ENCODE peak calls at places on chromosomes 11 and 22, in five cellular contexts. One of them, this sample, is unnamed.

GRCh38 chr22:37498289-37498909 is 12.2 kb upstream of the MFNG start:
- DNase-seq in H1: peak
- DNase-seq in AG04450: no peak
- DNase-seq in neural crest cell: peak
- DNase-seq in cardiac fibroblast: no peak
- DNase-seq in this sample: no peak

GRCh38 chr22:46783721-46784120 is 21.3 kb downstream of the TBC1D22A start:
- DNase-seq in H1: no peak
- DNase-seq in AG04450: no peak
- DNase-seq in neural crest cell: no peak
- DNase-seq in cardiac fibroblast: no peak
- DNase-seq in this sample: no peak

GRCh38 chr11:74845978-74846517 is 97.4 kb downstream of the RNF169 start:
- DNase-seq in H1: no peak
- DNase-seq in AG04450: no peak
- DNase-seq in neural crest cell: no peak
- DNase-seq in cardiac fibroblast: no peak
- DNase-seq in this sample: no peak

GRCh38 chr22:30564045-30564765 is 10.3 kb downstream of the GAL3ST1 start:
- DNase-seq in H1: no peak
- DNase-seq in AG04450: no peak
- DNase-seq in neural crest cell: no peak
- DNase-seq in cardiac fibroblast: no peak
- DNase-seq in this sample: no peak

GRCh38 chr11:10450451-10451398 is 4.3 kb upstream of the AMPD3 start:
- DNase-seq in H1: peak
- DNase-seq in AG04450: no peak
- DNase-seq in neural crest cell: peak
- DNase-seq in cardiac fibroblast: no peak
- DNase-seq in this sample: peak

GRCh38 chr22:48744283-48744641 is 1083.4 kb downstream of the BRD1 start:
- DNase-seq in H1: no peak
- DNase-seq in AG04450: no peak
- DNase-seq in neural crest cell: no peak
- DNase-seq in cardiac fibroblast: no peak
- DNase-seq in this sample: no peak

GRCh38 chr11:68312780-68313573 is 586 bp downstream of the LRP5 start:
- DNase-seq in H1: no peak
- DNase-seq in AG04450: no peak
- DNase-seq in neural crest cell: no peak
- DNase-seq in cardiac fibroblast: no peak
- DNase-seq in this sample: no peak

GRCh38 chr11:6249822-6250555 is 9.6 kb upstream of the CCKBR start:
- DNase-seq in H1: no peak
- DNase-seq in AG04450: peak
- DNase-seq in neural crest cell: no peak
- DNase-seq in cardiac fibroblast: peak
- DNase-seq in this sample: no peak

GRCh38 chr11:110984147-110984546 is 261.4 kb upstream of the POU2AF2 start:
- DNase-seq in H1: no peak
- DNase-seq in AG04450: peak
- DNase-seq in neural crest cell: no peak
- DNase-seq in cardiac fibroblast: peak
- DNase-seq in this sample: no peak

GRCh38 chr11:11532574-11532973 is 89.2 kb downstream of the GALNT18 start:
- DNase-seq in H1: no peak
- DNase-seq in AG04450: no peak
- DNase-seq in neural crest cell: no peak
- DNase-seq in cardiac fibroblast: no peak
- DNase-seq in this sample: no peak

GRCh38 chr11:67318239-67318555 is 14.9 kb downstream of the SSH3 start:
- DNase-seq in H1: no peak
- DNase-seq in AG04450: no peak
- DNase-seq in neural crest cell: no peak
- DNase-seq in cardiac fibroblast: no peak
- DNase-seq in this sample: no peak

GRCh38 chr11:8342821-8343681 is 79.4 kb upstream of the LMO1 start:
- DNase-seq in H1: no peak
- DNase-seq in AG04450: no peak
- DNase-seq in neural crest cell: no peak
- DNase-seq in cardiac fibroblast: no peak
- DNase-seq in this sample: no peak

GRCh38 chr11:94897330-94897768 is 76.0 kb downstream of the CWC15 start:
- DNase-seq in H1: peak
- DNase-seq in AG04450: no peak
- DNase-seq in neural crest cell: peak
- DNase-seq in cardiac fibroblast: peak
- DNase-seq in this sample: peak

GRCh38 chr11:76823481-76824028 is 37.2 kb upstream of the ACER3 start:
- DNase-seq in H1: peak
- DNase-seq in AG04450: no peak
- DNase-seq in neural crest cell: peak
- DNase-seq in cardiac fibroblast: peak
- DNase-seq in this sample: no peak

GRCh38 chr11:69080361-69080973 is 31.7 kb downstream of the TPCN2 start:
- DNase-seq in H1: no peak
- DNase-seq in AG04450: no peak
- DNase-seq in neural crest cell: no peak
- DNase-seq in cardiac fibroblast: peak
- DNase-seq in this sample: no peak

GRCh38 chr11:61293869-61294716 is 1.0 kb downstream of the VWCE start:
- DNase-seq in H1: peak
- DNase-seq in AG04450: no peak
- DNase-seq in neural crest cell: peak
- DNase-seq in cardiac fibroblast: peak
- DNase-seq in this sample: no peak

GRCh38 chr11:12075822-12076821 is 34.3 kb upstream of the MICAL2 start:
- DNase-seq in H1: no peak
- DNase-seq in AG04450: peak
- DNase-seq in neural crest cell: no peak
- DNase-seq in cardiac fibroblast: peak
- DNase-seq in this sample: no peak

GRCh38 chr11:61509058-61510029 is 795 bp downstream of the LRRC10B start:
- DNase-seq in H1: peak
- DNase-seq in AG04450: no peak
- DNase-seq in neural crest cell: peak
- DNase-seq in cardiac fibroblast: peak
- DNase-seq in this sample: peak

GRCh38 chr11:26483101-26483500 is 89.0 kb downstream of the MUC15 start:
- DNase-seq in H1: no peak
- DNase-seq in AG04450: no peak
- DNase-seq in neural crest cell: no peak
- DNase-seq in cardiac fibroblast: no peak
- DNase-seq in this sample: no peak

GRCh38 chr11:12832828-12833227 is 158.6 kb downstream of the TEAD1 start:
- DNase-seq in H1: no peak
- DNase-seq in AG04450: no peak
- DNase-seq in neural crest cell: no peak
- DNase-seq in cardiac fibroblast: no peak
- DNase-seq in this sample: no peak

GRCh38 chr11:44774736-44775135 is 48.0 kb downstream of the TSPAN18 start:
- DNase-seq in H1: no peak
- DNase-seq in AG04450: no peak
- DNase-seq in neural crest cell: no peak
- DNase-seq in cardiac fibroblast: no peak
- DNase-seq in this sample: peak

GRCh38 chr11:113789675-113790320 is 10.2 kb downstream of the CLDN25 start:
- DNase-seq in H1: no peak
- DNase-seq in AG04450: no peak
- DNase-seq in neural crest cell: no peak
- DNase-seq in cardiac fibroblast: no peak
- DNase-seq in this sample: no peak

GRCh38 chr22:45290410-45290936 is 5.7 kb downstream of the UPK3A start:
- DNase-seq in H1: no peak
- DNase-seq in AG04450: peak
- DNase-seq in neural crest cell: peak
- DNase-seq in cardiac fibroblast: peak
- DNase-seq in this sample: no peak

GRCh38 chr11:68650801-68651200 is 33.5 kb upstream of the GAL start:
- DNase-seq in H1: no peak
- DNase-seq in AG04450: no peak
- DNase-seq in neural crest cell: no peak
- DNase-seq in cardiac fibroblast: no peak
- DNase-seq in this sample: no peak

GRCh38 chr11:88043149-88043548 is 132.1 kb downstream of the RAB38 start:
- DNase-seq in H1: no peak
- DNase-seq in AG04450: no peak
- DNase-seq in neural crest cell: no peak
- DNase-seq in cardiac fibroblast: no peak
- DNase-seq in this sample: no peak

GRCh38 chr11:129141748-129142475 is 50.2 kb downstream of the ARHGAP32 start:
- DNase-seq in H1: no peak
- DNase-seq in AG04450: no peak
- DNase-seq in neural crest cell: no peak
- DNase-seq in cardiac fibroblast: peak
- DNase-seq in this sample: no peak
- TF ChIP-seq CTCF in H1: no peak
- TF ChIP-seq CTCF in AG04450: no peak
- TF ChIP-seq CTCF in neural crest cell: no peak
- TF ChIP-seq CTCF in cardiac fibroblast: no peak
- TF ChIP-seq CTCF in this sample: no peak

GRCh38 chr11:48164836-48165235 is 51.8 kb upstream of the OR4B1 start:
- DNase-seq in H1: no peak
- DNase-seq in AG04450: no peak
- DNase-seq in neural crest cell: no peak
- DNase-seq in cardiac fibroblast: no peak
- DNase-seq in this sample: no peak
- TF ChIP-seq CTCF in H1: no peak
- TF ChIP-seq CTCF in AG04450: no peak
- TF ChIP-seq CTCF in neural crest cell: no peak
- TF ChIP-seq CTCF in cardiac fibroblast: no peak
- TF ChIP-seq CTCF in this sample: no peak

GRCh38 chr22:25061134-25061533 is 108.6 kb downstream of the KIAA1671 start:
- DNase-seq in H1: no peak
- DNase-seq in AG04450: no peak
- DNase-seq in neural crest cell: no peak
- DNase-seq in cardiac fibroblast: no peak
- DNase-seq in this sample: no peak

GRCh38 chr22:25059438-25059837 is 106.9 kb downstream of the KIAA1671 start:
- DNase-seq in H1: no peak
- DNase-seq in AG04450: no peak
- DNase-seq in neural crest cell: no peak
- DNase-seq in cardiac fibroblast: no peak
- DNase-seq in this sample: no peak

GRCh38 chr22:25062378-25063095 is 110.0 kb downstream of the KIAA1671 start:
- DNase-seq in H1: no peak
- DNase-seq in AG04450: no peak
- DNase-seq in neural crest cell: no peak
- DNase-seq in cardiac fibroblast: no peak
- DNase-seq in this sample: no peak

GRCh38 chr22:25061605-25062377 is 109.3 kb downstream of the KIAA1671 start:
- DNase-seq in H1: no peak
- DNase-seq in AG04450: no peak
- DNase-seq in neural crest cell: no peak
- DNase-seq in cardiac fibroblast: no peak
- DNase-seq in this sample: no peak

DNA sequence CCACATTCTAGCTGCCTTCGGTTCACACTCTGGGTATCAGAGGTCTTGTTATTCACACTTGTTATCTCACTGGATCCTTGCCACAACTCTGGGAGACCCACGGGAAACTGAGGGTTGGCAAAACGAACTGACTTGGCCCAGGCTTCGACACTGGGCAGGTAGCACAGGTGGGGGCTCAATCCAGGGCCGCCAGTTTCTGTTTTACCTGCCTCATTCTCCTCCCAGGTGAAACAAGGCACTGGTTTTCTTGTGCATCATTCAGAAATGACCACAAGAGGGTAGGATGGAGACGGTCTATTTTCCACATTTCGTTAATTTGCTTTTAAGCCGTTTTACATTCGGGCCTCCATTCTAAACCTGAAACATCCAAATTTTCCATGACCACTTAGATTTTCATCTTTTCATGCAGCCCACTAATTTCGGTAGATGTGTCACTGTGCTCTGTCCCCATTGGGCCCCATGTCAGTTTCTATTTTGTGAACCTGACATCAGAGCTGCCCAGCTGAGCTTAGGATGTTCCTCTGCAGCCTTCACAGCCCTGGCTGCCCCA is 108.1 kb downstream of the KIAA1671 start:
- DNase-seq in H1: no peak
- DNase-seq in AG04450: no peak
- DNase-seq in neural crest cell: no peak
- DNase-seq in cardiac fibroblast: no peak
- DNase-seq in this sample: no peak
- TF ChIP-seq CTCF in H1: peak
- TF ChIP-seq CTCF in AG04450: no peak
- TF ChIP-seq CTCF in neural crest cell: peak
- TF ChIP-seq CTCF in cardiac fibroblast: no peak
- TF ChIP-seq CTCF in this sample: peak

GRCh38 chr22:38984224-38984623 is 2.1 kb downstream of the APOBEC3B start:
- DNase-seq in H1: no peak
- DNase-seq in AG04450: no peak
- DNase-seq in neural crest cell: no peak
- DNase-seq in cardiac fibroblast: no peak
- DNase-seq in this sample: no peak

GRCh38 chr22:38982008-38982927 is at the start of gene APOBEC3B:
- DNase-seq in H1: no peak
- DNase-seq in AG04450: peak
- DNase-seq in neural crest cell: peak
- DNase-seq in cardiac fibroblast: peak
- DNase-seq in this sample: no peak

GRCh38 chr22:38981659-38982007 is 514 bp upstream of the APOBEC3B start:
- DNase-seq in H1: no peak
- DNase-seq in AG04450: no peak
- DNase-seq in neural crest cell: no peak
- DNase-seq in cardiac fibroblast: no peak
- DNase-seq in this sample: no peak

GRCh38 chr22:38986629-38987028 is 4.5 kb downstream of the APOBEC3B start:
- DNase-seq in H1: no peak
- DNase-seq in AG04450: no peak
- DNase-seq in neural crest cell: no peak
- DNase-seq in cardiac fibroblast: no peak
- DNase-seq in this sample: no peak

GRCh38 chr22:38981005-38981658 is 1.0 kb upstream of the APOBEC3B start:
- DNase-seq in H1: no peak
- DNase-seq in AG04450: no peak
- DNase-seq in neural crest cell: no peak
- DNase-seq in cardiac fibroblast: peak
- DNase-seq in this sample: no peak
- TF ChIP-seq CTCF in H1: peak
- TF ChIP-seq CTCF in AG04450: peak
- TF ChIP-seq CTCF in neural crest cell: peak
- TF ChIP-seq CTCF in cardiac fibroblast: no peak
- TF ChIP-seq CTCF in this sample: peak

This sample was measured in mesothelial cell of epicardium.